ENCODE peak calls at places on chromosome 1, in six cellular contexts. One of them, this sample, is unnamed.
A peak's percentile ranks its signal among the peaks of the same experiment; 100 is the strongest.

GRCh38 chr1:46394108-46394871 is at the start of gene FAAH:
- DNase-seq in hepatocyte: peak; percentile 89
- DNase-seq in prostate gland: peak; percentile 68
- DNase-seq in astrocyte: peak; percentile 36
- DNase-seq in fibroblast of pulmonary artery: peak; percentile 25
- DNase-seq in AG09309: no peak
- DNase-seq in this sample: peak; percentile 52

GRCh38 chr1:10429868-10430215 is 391 bp upstream of the CENPS start:
- DNase-seq in hepatocyte: no peak
- DNase-seq in fibroblast of pulmonary artery: peak; percentile 42
- DNase-seq in prostate gland: no peak
- DNase-seq in astrocyte: peak; percentile 4
- DNase-seq in AG09309: no peak
- DNase-seq in this sample: no peak

GRCh38 chr1:224498574-224499170 is 64.1 kb upstream of the WDR26 start:
- DNase-seq in fibroblast of pulmonary artery: peak; percentile 92
- DNase-seq in astrocyte: peak; percentile 89
- DNase-seq in AG09309: no peak
- DNase-seq in hepatocyte: peak; percentile 29
- DNase-seq in prostate gland: peak; percentile 12
- DNase-seq in this sample: no peak

GRCh38 chr1:220235462-220235861 is 36.8 kb downstream of the RAB3GAP2 start:
- DNase-seq in astrocyte: no peak
- DNase-seq in fibroblast of pulmonary artery: no peak
- DNase-seq in prostate gland: no peak
- DNase-seq in hepatocyte: no peak
- DNase-seq in AG09309: no peak
- DNase-seq in this sample: peak; percentile 84

GRCh38 chr1:113937146-113937545 is 8.0 kb downstream of the HIPK1 start:
- DNase-seq in AG09309: no peak
- DNase-seq in fibroblast of pulmonary artery: no peak
- DNase-seq in hepatocyte: no peak
- DNase-seq in astrocyte: no peak
- DNase-seq in prostate gland: no peak
- DNase-seq in this sample: no peak

GRCh38 chr1:55375617-55376258 is 160.6 kb upstream of the USP24 start:
- DNase-seq in AG09309: no peak
- DNase-seq in prostate gland: peak; percentile 13
- DNase-seq in hepatocyte: peak; percentile 72
- DNase-seq in fibroblast of pulmonary artery: peak; percentile 68
- DNase-seq in astrocyte: peak; percentile 8
- DNase-seq in this sample: no peak

GRCh38 chr1:24764848-24765247 is 19.6 kb downstream of the CLIC4 start:
- DNase-seq in fibroblast of pulmonary artery: no peak
- DNase-seq in prostate gland: no peak
- DNase-seq in astrocyte: no peak
- DNase-seq in hepatocyte: no peak
- DNase-seq in AG09309: no peak
- DNase-seq in this sample: no peak

GRCh38 chr1:245704765-245705164 is 550.0 kb downstream of the KIF26B start:
- DNase-seq in astrocyte: peak; percentile 70
- DNase-seq in AG09309: no peak
- DNase-seq in prostate gland: no peak
- DNase-seq in hepatocyte: no peak
- DNase-seq in fibroblast of pulmonary artery: peak; percentile 39
- DNase-seq in this sample: no peak

GRCh38 chr1:172627702-172628101 is 31.2 kb upstream of the FASLG start:
- DNase-seq in AG09309: no peak
- DNase-seq in astrocyte: no peak
- DNase-seq in fibroblast of pulmonary artery: no peak
- DNase-seq in hepatocyte: no peak
- DNase-seq in prostate gland: no peak
- DNase-seq in this sample: no peak

GRCh38 chr1:201360901-201361651 is 16.4 kb downstream of the TNNT2 start:
- DNase-seq in fibroblast of pulmonary artery: no peak
- DNase-seq in astrocyte: no peak
- DNase-seq in hepatocyte: no peak
- DNase-seq in prostate gland: no peak
- DNase-seq in AG09309: no peak
- DNase-seq in this sample: no peak

GRCh38 chr1:98027044-98027443 is 106.2 kb upstream of the DPYD start:
- DNase-seq in AG09309: no peak
- DNase-seq in prostate gland: no peak
- DNase-seq in fibroblast of pulmonary artery: no peak
- DNase-seq in astrocyte: no peak
- DNase-seq in hepatocyte: no peak
- DNase-seq in this sample: no peak

GRCh38 chr1:19436716-19437476 is 48.4 kb downstream of the CAPZB start:
- DNase-seq in prostate gland: peak; percentile 94
- DNase-seq in astrocyte: peak; percentile 46
- DNase-seq in fibroblast of pulmonary artery: peak; percentile 88
- DNase-seq in hepatocyte: peak; percentile 69
- DNase-seq in AG09309: no peak
- DNase-seq in this sample: no peak

GRCh38 chr1:226738995-226739695 is at the start of gene ITPKB:
- DNase-seq in prostate gland: peak; percentile 77
- DNase-seq in astrocyte: peak; percentile 58
- DNase-seq in hepatocyte: peak; percentile 72
- DNase-seq in AG09309: peak; percentile 8
- DNase-seq in fibroblast of pulmonary artery: peak; percentile 94
- DNase-seq in this sample: peak; percentile 63

GRCh38 chr1:226737819-226738420 is 1.2 kb downstream of the ITPKB start:
- DNase-seq in prostate gland: peak; percentile 37
- DNase-seq in hepatocyte: peak; percentile 64
- DNase-seq in astrocyte: no peak
- DNase-seq in AG09309: no peak
- DNase-seq in fibroblast of pulmonary artery: peak; percentile 42
- DNase-seq in this sample: no peak

GRCh38 chr1:226738421-226738994 is 574 bp downstream of the ITPKB start:
- DNase-seq in astrocyte: no peak
- DNase-seq in AG09309: no peak
- DNase-seq in prostate gland: no peak
- DNase-seq in hepatocyte: peak; percentile 58
- DNase-seq in fibroblast of pulmonary artery: peak; percentile 44
- DNase-seq in this sample: no peak

GRCh38 chr1:226741009-226741408 is 1.9 kb upstream of the ITPKB start:
- DNase-seq in astrocyte: no peak
- DNase-seq in AG09309: no peak
- DNase-seq in prostate gland: no peak
- DNase-seq in hepatocyte: no peak
- DNase-seq in fibroblast of pulmonary artery: no peak
- DNase-seq in this sample: no peak

DNA sequence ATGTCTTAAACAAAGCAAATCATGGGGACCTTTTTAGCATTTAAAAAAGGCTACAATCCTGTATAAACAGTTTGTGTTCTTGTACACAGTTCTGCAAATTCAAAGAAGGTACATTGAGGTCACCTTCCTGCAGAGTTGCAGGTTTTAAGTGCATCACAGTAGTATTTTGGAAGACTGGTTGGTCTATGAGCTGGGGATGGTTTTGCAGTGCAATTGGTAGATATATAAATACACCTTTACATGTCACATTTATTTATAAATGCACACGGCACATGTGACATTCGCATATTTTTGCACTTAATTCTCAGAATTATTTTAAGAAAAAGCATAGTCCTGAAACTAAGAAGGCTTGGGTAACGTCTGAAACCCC is 599 bp upstream of the ITPKB start:
- DNase-seq in astrocyte: no peak
- DNase-seq in fibroblast of pulmonary artery: no peak
- DNase-seq in AG09309: no peak
- DNase-seq in prostate gland: no peak
- DNase-seq in hepatocyte: no peak
- DNase-seq in this sample: no peak
- H3K4me3 ChIP-seq in astrocyte: no peak overlapping the region
- H3K4me3 ChIP-seq in fibroblast of pulmonary artery: peak overlapping the region; percentile 68
- H3K4me3 ChIP-seq in AG09309: no peak overlapping the region
- H3K4me3 ChIP-seq in prostate gland: peak overlapping the region; percentile 88
- H3K4me3 ChIP-seq in hepatocyte: no peak overlapping the region
- H3K4me3 ChIP-seq in this sample: peak overlapping the region; percentile 67

GRCh38 chr1:40845895-40846294 is 16.3 kb downstream of the CITED4 start:
- DNase-seq in prostate gland: no peak
- DNase-seq in hepatocyte: no peak
- DNase-seq in astrocyte: no peak
- DNase-seq in fibroblast of pulmonary artery: no peak
- DNase-seq in AG09309: no peak
- DNase-seq in this sample: no peak
- TF ChIP-seq CTCF in prostate gland: no peak
- TF ChIP-seq CTCF in hepatocyte: no peak
- TF ChIP-seq CTCF in astrocyte: no peak
- TF ChIP-seq CTCF in fibroblast of pulmonary artery: no peak
- TF ChIP-seq CTCF in AG09309: no peak
- TF ChIP-seq CTCF in this sample: no peak

GRCh38 chr1:75134939-75135828 is 996 bp downstream of the LHX8 start:
- DNase-seq in prostate gland: no peak
- DNase-seq in AG09309: no peak
- DNase-seq in fibroblast of pulmonary artery: peak; percentile 11
- DNase-seq in astrocyte: no peak
- DNase-seq in hepatocyte: no peak
- DNase-seq in this sample: no peak

GRCh38 chr1:75135829-75136142 is 1.6 kb downstream of the LHX8 start:
- DNase-seq in astrocyte: peak; percentile 9
- DNase-seq in fibroblast of pulmonary artery: no peak
- DNase-seq in prostate gland: no peak
- DNase-seq in hepatocyte: no peak
- DNase-seq in AG09309: no peak
- DNase-seq in this sample: no peak

GRCh38 chr1:75134656-75134938 is 409 bp downstream of the LHX8 start:
- DNase-seq in prostate gland: no peak
- DNase-seq in hepatocyte: no peak
- DNase-seq in astrocyte: no peak
- DNase-seq in AG09309: no peak
- DNase-seq in fibroblast of pulmonary artery: no peak
- DNase-seq in this sample: no peak

GRCh38 chr1:75136158-75136815 is 2.1 kb downstream of the LHX8 start:
- DNase-seq in hepatocyte: peak; percentile 62
- DNase-seq in prostate gland: no peak
- DNase-seq in fibroblast of pulmonary artery: no peak
- DNase-seq in AG09309: no peak
- DNase-seq in astrocyte: no peak
- DNase-seq in this sample: no peak

GRCh38 chr1:75136921-75137641 is 2.9 kb downstream of the LHX8 start:
- DNase-seq in hepatocyte: peak; percentile 29
- DNase-seq in prostate gland: no peak
- DNase-seq in astrocyte: no peak
- DNase-seq in fibroblast of pulmonary artery: peak; percentile 17
- DNase-seq in AG09309: no peak
- DNase-seq in this sample: no peak
- H3K4me3 ChIP-seq in hepatocyte: no peak overlapping the region
- H3K4me3 ChIP-seq in prostate gland: no peak overlapping the region
- H3K4me3 ChIP-seq in astrocyte: no peak overlapping the region
- H3K4me3 ChIP-seq in fibroblast of pulmonary artery: no peak overlapping the region
- H3K4me3 ChIP-seq in AG09309: no peak overlapping the region
- H3K4me3 ChIP-seq in this sample: no peak overlapping the region

GRCh38 chr1:40532844-40533424 is 1.5 kb downstream of the ZNF684 start:
- DNase-seq in hepatocyte: peak; percentile 48
- DNase-seq in prostate gland: no peak
- DNase-seq in fibroblast of pulmonary artery: peak; percentile 73
- DNase-seq in astrocyte: peak; percentile 34
- DNase-seq in AG09309: no peak
- DNase-seq in this sample: no peak
- TF ChIP-seq CTCF in hepatocyte: peak; percentile 54
- TF ChIP-seq CTCF in prostate gland: no peak
- TF ChIP-seq CTCF in fibroblast of pulmonary artery: peak; percentile 80
- TF ChIP-seq CTCF in astrocyte: peak; percentile 70
- TF ChIP-seq CTCF in AG09309: peak; percentile 75
- TF ChIP-seq CTCF in this sample: peak; percentile 63

This sample was measured in LNCaP clone FGC.